ENCODE peak calls at places on chromosomes 3 and 15, in five cellular contexts. L, K, R, V and X are unnamed samples.
A peak's percentile ranks its signal among the peaks of the same experiment; 100 is the strongest.

GRCh38 chr3:177680442-177680821 is 483.1 kb upstream of the TBL1XR1 start:
- DNase-seq in L (no peak), K (peak; percentile 48), R (no peak), V (no peak), X (no peak)

GRCh38 chr15:43880406-43881184 is 53.8 kb downstream of the WDR76 start:
- DNase-seq in L (no peak), K (peak; percentile 38), R (no peak), V (no peak), X (no peak)

GRCh38 chr3:190926619-190927018 is 64.1 kb upstream of the GMNC start:
- DNase-seq in L (no peak), K (no peak), R (no peak), V (no peak), X (no peak)

GRCh38 chr3:136390574-136390973 is 140.4 kb downstream of the PCCB start:
- DNase-seq in L (no peak), K (no peak), R (no peak), V (no peak), X (no peak)

GRCh38 chr3:69096299-69096698 is 11.6 kb downstream of the ARL6IP5 start:
- DNase-seq in L (no peak), K (no peak), R (no peak), V (no peak), X (no peak)

GRCh38 chr15:56917652-56918045 is 795 bp upstream of the TCF12 start:
- DNase-seq in L (no peak), K (no peak), R (no peak), V (no peak), X (no peak)

GRCh38 chr3:170007031-170007663 is 30.6 kb upstream of the GPR160 start:
- DNase-seq in L (no peak), K (peak; percentile 76), R (peak; percentile 80), V (no peak), X (no peak)

GRCh38 chr3:100269410-100270217 is 8.8 kb downstream of the TBC1D23 start:
- DNase-seq in L (no peak), K (peak; percentile 94), R (peak; percentile 86), V (no peak), X (no peak)

GRCh38 chr3:107838196-107838595 is 252.6 kb downstream of the CD47 start:
- DNase-seq in L (no peak), K (no peak), R (no peak), V (no peak), X (no peak)

GRCh38 chr15:77857419-77857818 is 220.1 kb downstream of the TBC1D2B start:
- DNase-seq in L (peak; percentile 49), K (no peak), R (no peak), V (no peak), X (no peak)

GRCh38 chr15:25136119-25136518 is 181.3 kb downstream of the SNRPN start:
- DNase-seq in L (peak; percentile 61), K (peak; percentile 11), R (peak; percentile 28), V (peak; percentile 22), X (no peak)

GRCh38 chr3:186413615-186414415 is 51.8 kb upstream of the DGKG start:
- DNase-seq in L (peak; percentile 74), K (peak; percentile 64), R (peak; percentile 53), V (peak; percentile 59), X (peak; percentile 42)

GRCh38 chr3:143975549-143976152 is 4.0 kb downstream of the DIPK2A start:
- DNase-seq in L (no peak), K (peak; percentile 76), R (peak; percentile 89), V (no peak), X (no peak)

GRCh38 chr15:85709250-85709649 is 85.5 kb downstream of the KLHL25 start:
- DNase-seq in L (peak; percentile 50), K (no peak), R (no peak), V (no peak), X (no peak)

GRCh38 chr3:158792709-158793108 is 9.1 kb upstream of the MFSD1 start:
- DNase-seq in L (no peak), K (peak; percentile 88), R (peak; percentile 92), V (no peak), X (no peak)

GRCh38 chr15:39746176-39746575 is 36.5 kb downstream of the FSIP1 start:
- DNase-seq in L (no peak), K (peak; percentile 44), R (peak; percentile 22), V (no peak), X (no peak)

GRCh38 chr15:71314956-71315537 is 199.8 kb downstream of the THSD4 start:
- DNase-seq in L (no peak), K (no peak), R (no peak), V (no peak), X (no peak)

GRCh38 chr15:26867199-26868007 is 541 bp downstream of the GABRA5 start:
- DNase-seq in L (peak; percentile 81), K (no peak), R (no peak), V (peak; percentile 62), X (no peak)

GRCh38 chr15:66700802-66701421 is 1.1 kb upstream of the SMAD6 start:
- DNase-seq in L (peak; percentile 98), K (peak; percentile 88), R (peak; percentile 95), V (peak; percentile 92), X (peak; percentile 23)

GRCh38 chr3:73432021-73432722 is 192.6 kb downstream of the PDZRN3 start:
- DNase-seq in L (peak; percentile 61), K (peak; percentile 63), R (peak; percentile 70), V (peak; percentile 63), X (no peak)

GRCh38 chr15:65094294-65094995 is 17.9 kb downstream of the KBTBD13 start:
- DNase-seq in L (peak; percentile 36), K (no peak), R (no peak), V (no peak), X (no peak)

GRCh38 chr3:192831801-192832347 is 85.8 kb downstream of the MB21D2 start:
- DNase-seq in L (no peak), K (no peak), R (no peak), V (no peak), X (no peak)

GRCh38 chr3:170745211-170745718 is 124.7 kb downstream of the RPL22L1 start:
- DNase-seq in L (no peak), K (peak; percentile 64), R (no peak), V (no peak), X (no peak)

GRCh38 chr3:17352620-17353019 is 389.8 kb downstream of the TBC1D5 start:
- DNase-seq in L (no peak), K (no peak), R (no peak), V (no peak), X (no peak)

GRCh38 chr15:70140543-70141375 is 43.0 kb upstream of the TLE3 start:
- DNase-seq in L (peak; percentile 83), K (no peak), R (no peak), V (peak; percentile 65), X (no peak)